ENCODE peak calls at places on chromosomes 12 and 14, in nine cellular contexts. P is left colon; B is CD4-positive, alpha-beta T cell; O is effector memory CD8-positive, alpha-beta T cell; T is body of pancreas; Q is left cardiac atrium; M is aorta; J is omental fat pad; V is left lung. E is an unnamed sample.

GRCh38 chr14:71212093-71212492 is 304.8 kb downstream of the PCNX1 start:
- ATAC-seq in P (no peak), B (no peak), O (no peak), T (no peak), Q (no peak), M (no peak), J (no peak), V (no peak), E (no peak)

GRCh38 chr14:103007555-103007954 is 49.8 kb downstream of the CDC42BPB start:
- ATAC-seq in P (no peak), B (no peak), O (no peak), T (peak; percentile 31), Q (peak; percentile 74), M (peak; percentile 44), J (no peak), V (peak; percentile 55), E (peak; percentile 14)

GRCh38 chr12:98466970-98467369 is 48.4 kb upstream of the TMPO start:
- ATAC-seq in P (no peak), B (no peak), O (no peak), T (no peak), Q (no peak), M (no peak), J (no peak), V (no peak), E (no peak)

GRCh38 chr12:50442178-50442908 is 41.7 kb downstream of the LARP4 start:
- ATAC-seq in P (no peak), B (no peak), O (no peak), T (no peak), Q (no peak), M (no peak), J (peak; percentile 32), V (no peak), E (no peak)

GRCh38 chr12:106841471-106842302 is 67.2 kb downstream of the RIC8B start:
- ATAC-seq in P (peak; percentile 73), B (no peak), O (peak; percentile 54), T (peak; percentile 66), Q (peak; percentile 78), M (peak; percentile 77), J (peak; percentile 63), V (peak; percentile 84), E (peak; percentile 28)

GRCh38 chr12:96698965-96699364 is 208.1 kb upstream of the NEDD1 start:
- ATAC-seq in P (no peak), B (no peak), O (no peak), T (no peak), Q (no peak), M (no peak), J (no peak), V (no peak), E (no peak)

GRCh38 chr12:9646794-9647622 is 22.5 kb upstream of the CLEC2D start:
- ATAC-seq in P (no peak), B (no peak), O (no peak), T (no peak), Q (no peak), M (no peak), J (no peak), V (no peak), E (no peak)

GRCh38 chr12:15453613-15454012 is 131.3 kb downstream of the PTPRO start:
- ATAC-seq in P (no peak), B (no peak), O (no peak), T (no peak), Q (no peak), M (no peak), J (no peak), V (no peak), E (no peak)

E was measured in gastroesophageal sphincter.